ENCODE peak calls at places on chromosomes 5 and 9, in nine cellular contexts. K is AG09309; S is CD8-positive, alpha-beta T cell; N is body of pancreas; E is cardiac muscle cell; V is AG04449; O is astrocyte of the spinal cord; P is tibial artery; R is cardiac fibroblast. L is an unnamed sample.

GRCh38 chr5:65151632-65152031 is 330.1 kb downstream of the ADAMTS6 start:
- DNase-seq in K (peak; percentile 46), S (no peak), N (no peak), E (no peak), V (no peak), O (no peak), P (no peak), R (no peak), L (no peak)

GRCh38 chr5:1799602-1800469 is at the start of gene MRPL36:
- DNase-seq in K (peak; percentile 43), S (peak; percentile 84), N (peak; percentile 95), E (peak; percentile 94), V (no peak), O (peak; percentile 89), P (peak; percentile 93), R (peak; percentile 91), L (peak; percentile 54)

GRCh38 chr9:129405089-129405830 is 215.6 kb downstream of the C9orf50 start:
- DNase-seq in K (peak; percentile 25), S (no peak), N (no peak), E (no peak), V (peak; percentile 14), O (no peak), P (no peak), R (no peak), L (peak; percentile 52)

GRCh38 chr9:6239048-6239461 is 23.4 kb downstream of the IL33 start:
- DNase-seq in K (no peak), S (no peak), N (no peak), E (no peak), V (no peak), O (no peak), P (no peak), R (peak; percentile 23), L (no peak)

GRCh38 chr9:114039484-114039883 is 38.6 kb downstream of the AMBP start:
- DNase-seq in K (no peak), S (no peak), N (peak; percentile 6), E (no peak), V (no peak), O (no peak), P (no peak), R (no peak), L (no peak)

GRCh38 chr9:16057541-16057940 is 504.7 kb downstream of the CCDC171 start:
- DNase-seq in K (no peak), S (no peak), N (no peak), E (no peak), V (no peak), O (no peak), P (no peak), R (no peak), L (no peak)

GRCh38 chr5:69485471-69485870 is 7.1 kb upstream of the OCLN start:
- DNase-seq in K (no peak), S (no peak), N (no peak), E (no peak), V (no peak), O (no peak), P (no peak), R (no peak), L (no peak)

GRCh38 chr9:68825755-68826500 is 120.9 kb downstream of the PIP5K1B start:
- DNase-seq in K (no peak), S (no peak), N (no peak), E (no peak), V (no peak), O (no peak), P (no peak), R (no peak), L (peak; percentile 80)

GRCh38 chr5:169003721-169004481 is 297.0 kb downstream of the SLIT3 start:
- DNase-seq in K (no peak), S (no peak), N (no peak), E (peak; percentile 51), V (no peak), O (no peak), P (no peak), R (no peak), L (no peak)

GRCh38 chr9:79026311-79026710 is 545.5 kb upstream of the TLE4 start:
- DNase-seq in K (no peak), S (no peak), N (no peak), E (no peak), V (no peak), O (peak; percentile 6), P (no peak), R (no peak), L (no peak)

GRCh38 chr5:17315710-17316221 is 98.3 kb downstream of the BASP1 start:
- DNase-seq in K (peak; percentile 41), S (no peak), N (no peak), E (no peak), V (no peak), O (peak; percentile 55), P (no peak), R (peak; percentile 82), L (no peak)

GRCh38 chr5:95843733-95844223 is 21.3 kb upstream of the GLRX start:
- DNase-seq in K (peak; percentile 69), S (no peak), N (no peak), E (no peak), V (no peak), O (no peak), P (no peak), R (peak; percentile 83), L (no peak)

GRCh38 chr5:95840969-95841368 is 18.4 kb upstream of the GLRX start:
- DNase-seq in K (no peak), S (no peak), N (no peak), E (no peak), V (no peak), O (no peak), P (no peak), R (no peak), L (no peak)

GRCh38 chr5:95845401-95845800 is 22.9 kb upstream of the GLRX start:
- DNase-seq in K (no peak), S (no peak), N (no peak), E (no peak), V (no peak), O (no peak), P (no peak), R (no peak), L (no peak)

GRCh38 chr5:95841914-95842812 is 19.6 kb upstream of the GLRX start:
- DNase-seq in K (peak; percentile 80), S (no peak), N (no peak), E (no peak), V (no peak), O (no peak), P (peak; percentile 86), R (peak; percentile 98), L (no peak)

DNA sequence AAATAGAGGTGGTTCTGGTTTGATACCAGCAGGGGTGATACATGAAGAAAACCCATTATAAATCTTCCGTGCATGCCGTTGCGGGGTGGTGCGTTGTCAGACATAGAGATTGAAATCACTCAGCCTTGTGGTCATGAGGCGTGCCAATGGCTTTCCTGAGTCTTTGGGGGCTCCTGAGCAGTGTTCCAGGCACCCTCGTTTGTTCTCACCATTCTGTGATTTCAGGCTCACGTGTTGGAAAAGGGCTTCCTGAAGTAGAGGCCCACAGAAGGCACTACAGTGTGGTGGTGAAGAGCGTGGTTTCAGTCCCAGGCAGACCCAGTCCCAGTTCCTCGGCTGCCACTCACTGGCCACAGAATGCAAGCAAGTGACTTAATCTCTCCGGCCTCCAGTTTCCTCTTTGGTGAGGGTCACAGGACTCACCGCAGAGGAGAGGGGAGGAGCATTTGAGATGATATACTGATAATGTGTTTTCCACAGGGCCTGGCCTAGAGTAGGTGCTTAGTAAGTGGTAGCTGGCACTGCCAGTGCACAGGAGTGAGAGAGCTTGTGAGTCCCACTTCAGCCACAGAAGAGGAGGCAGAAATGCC is 20.5 kb upstream of the GLRX start:
- DNase-seq in K (no peak), S (peak; percentile 30), N (no peak), E (peak; percentile 51), V (no peak), O (peak; percentile 76), P (peak; percentile 80), R (peak; percentile 76), L (peak; percentile 88)
- TF ChIP-seq CTCF in K (peak; percentile 3), S (no peak), N (no peak), E (peak; percentile 27), V (no peak), O (peak; percentile 22), P (no peak), R (peak; percentile 5), L (peak; percentile 33)

GRCh38 chr5:88677502-88677901 is 205.5 kb downstream of the MEF2C start:
- DNase-seq in K (no peak), S (no peak), N (no peak), E (no peak), V (no peak), O (no peak), P (no peak), R (no peak), L (no peak)

GRCh38 chr5:88675159-88675757 is 207.7 kb downstream of the MEF2C start:
- DNase-seq in K (no peak), S (no peak), N (no peak), E (no peak), V (no peak), O (peak; percentile 77), P (no peak), R (no peak), L (no peak)

GRCh38 chr5:88675758-88676636 is 207.0 kb downstream of the MEF2C start:
- DNase-seq in K (no peak), S (no peak), N (no peak), E (peak; percentile 55), V (no peak), O (peak; percentile 96), P (no peak), R (peak; percentile 37), L (no peak)

GRCh38 chr5:88677943-88678779 is 204.8 kb downstream of the MEF2C start:
- DNase-seq in K (no peak), S (no peak), N (no peak), E (no peak), V (no peak), O (peak; percentile 37), P (no peak), R (no peak), L (no peak)

GRCh38 chr5:88676637-88677481 is 206.1 kb downstream of the MEF2C start:
- DNase-seq in K (no peak), S (no peak), N (no peak), E (no peak), V (no peak), O (peak; percentile 51), P (no peak), R (no peak), L (no peak)
- H3K4me3 ChIP-seq in K (no peak overlapping the region), S (no peak overlapping the region), N (no peak overlapping the region), E (no peak overlapping the region), V (no peak overlapping the region), O (peak overlapping the region; percentile 55), P (no peak overlapping the region), R (no peak overlapping the region), L (no peak overlapping the region)

GRCh38 chr5:118302786-118303185 is 685.6 kb downstream of the DTWD2 start:
- DNase-seq in K (no peak), S (no peak), N (no peak), E (no peak), V (no peak), O (no peak), P (no peak), R (no peak), L (no peak)
- TF ChIP-seq CTCF in K (no peak), S (no peak), N (no peak), E (no peak), V (no peak), O (no peak), P (no peak), R (no peak), L (no peak)

DNA sequence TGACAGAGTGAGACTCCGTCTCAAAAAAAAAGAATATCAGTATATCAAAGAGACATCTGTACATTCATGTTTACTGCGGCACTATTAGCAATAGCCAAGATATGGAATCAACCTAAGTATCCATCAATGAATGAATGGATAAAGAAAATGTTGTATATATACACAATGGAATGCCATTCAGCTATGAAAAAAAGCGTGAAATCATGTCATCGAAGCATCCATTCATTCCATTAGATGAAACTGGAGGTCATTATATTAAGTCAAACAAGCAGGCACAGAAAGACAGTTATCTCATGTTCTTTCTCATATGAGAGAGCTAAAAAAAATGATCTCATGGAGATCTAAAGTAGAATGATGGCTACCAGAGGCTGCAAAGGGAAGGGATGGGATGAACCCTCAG is 180.9 kb upstream of the TLX3 start:
- DNase-seq in K (no peak), S (no peak), N (no peak), E (no peak), V (no peak), O (no peak), P (no peak), R (no peak), L (no peak)
- H3K4me3 ChIP-seq in K (no peak overlapping the region), S (no peak overlapping the region), N (no peak overlapping the region), E (no peak overlapping the region), V (no peak overlapping the region), O (no peak overlapping the region), P (no peak overlapping the region), R (no peak overlapping the region), L (no peak overlapping the region)